ENCODE peak calls at places on chromosomes 11 and 22, in six cellular contexts. W is activated gamma-delta T cell treated with anti-CD3 and anti-CD28 coated beads, Interleukin-2, amount 50 U/mL, for 16 hours; I is mammary epithelial cell; F is progenitor cell of endocrine pancreas; G is ureter; U is activated T-cell treated with anti-CD3 and anti-CD28 coated beads, Interleukin-2, amount 50 U/mL, for 1 hour. J is an unnamed sample.

GRCh38 chr11:45213717-45214116 is 67.3 kb downstream of the PRDM11 start:
- DNase-seq in W (no peak), I (no peak), F (no peak), G (no peak), U (no peak), J (no peak)

GRCh38 chr22:45164217-45165123 is 745 bp downstream of the NUP50 start:
- DNase-seq in W (no peak), I (peak; percentile 23), F (peak; percentile 28), G (peak; percentile 47), U (peak; percentile 57), J (no peak)

GRCh38 chr11:66478823-66479740 is 1.2 kb upstream of the DPP3 start:
- DNase-seq in W (no peak), I (no peak), F (no peak), G (no peak), U (peak; percentile 40), J (peak; percentile 52)

GRCh38 chr22:30261134-30261533 is 5.5 kb downstream of the OSM start:
- DNase-seq in W (no peak), I (no peak), F (no peak), G (no peak), U (no peak), J (no peak)

GRCh38 chr11:614583-615452 is 932 bp downstream of the IRF7 start:
- DNase-seq in W (no peak), I (peak; percentile 24), F (no peak), G (peak; percentile 75), U (no peak), J (no peak)

GRCh38 chr11:65968600-65969482 is 7.3 kb downstream of the SART1 start:
- DNase-seq in W (no peak), I (no peak), F (no peak), G (no peak), U (no peak), J (no peak)

GRCh38 chr11:22558638-22559037 is 67.0 kb downstream of the FANCF start:
- DNase-seq in W (no peak), I (peak; percentile 0), F (no peak), G (no peak), U (no peak), J (no peak)

GRCh38 chr11:57460017-57460755 is at the start of gene RTN4RL2:
- DNase-seq in W (no peak), I (peak; percentile 32), F (peak; percentile 51), G (no peak), U (peak; percentile 50), J (peak; percentile 31)

GRCh38 chr22:29071261-29072045 is 1.4 kb upstream of the KREMEN1 start:
- DNase-seq in W (no peak), I (peak; percentile 88), F (peak; percentile 39), G (peak; percentile 70), U (peak; percentile 48), J (no peak)

GRCh38 chr11:111097191-111097590 is 148.3 kb upstream of the POU2AF2 start:
- DNase-seq in W (no peak), I (no peak), F (peak; percentile 48), G (peak; percentile 67), U (no peak), J (peak; percentile 41)

GRCh38 chr11:98090861-98091575 is 929.7 kb upstream of the CNTN5 start:
- DNase-seq in W (no peak), I (no peak), F (no peak), G (no peak), U (no peak), J (no peak)

GRCh38 chr11:73141309-73142127 is 600 bp downstream of the FCHSD2 start:
- DNase-seq in W (peak; percentile 36), I (peak; percentile 64), F (peak; percentile 61), G (peak; percentile 77), U (no peak), J (peak; percentile 68)

GRCh38 chr11:7690648-7691047 is 15.6 kb downstream of the OVCH2 start:
- DNase-seq in W (no peak), I (no peak), F (no peak), G (no peak), U (no peak), J (no peak)

GRCh38 chr11:105109855-105110750 is 29.5 kb downstream of the CARD18 start:
- DNase-seq in W (no peak), I (no peak), F (no peak), G (no peak), U (no peak), J (no peak)

GRCh38 chr11:1755344-1756023 is 5.1 kb upstream of the IFITM10 start:
- DNase-seq in W (no peak), I (no peak), F (no peak), G (no peak), U (no peak), J (no peak)